ENCODE peak calls at places on chromosomes 3 and 15, in four cellular contexts. One of them, this sample, is unnamed.

GRCh38 chr3:195727596-195728195 is 6.9 kb downstream of the MUC20 start:
- DNase-seq in endothelial cell of umbilical vein: no peak
- DNase-seq in astrocyte: no peak
- DNase-seq in HTR-8/SVneo: no peak
- DNase-seq in this sample: no peak

GRCh38 chr3:197378987-197379718 is 80.7 kb upstream of the DLG1 start:
- DNase-seq in HTR-8/SVneo: no peak
- DNase-seq in endothelial cell of umbilical vein: no peak
- DNase-seq in astrocyte: no peak
- DNase-seq in this sample: no peak

GRCh38 chr3:195583831-195584542 is at the start of gene APOD:
- DNase-seq in endothelial cell of umbilical vein: peak
- DNase-seq in HTR-8/SVneo: no peak
- DNase-seq in astrocyte: peak
- DNase-seq in this sample: no peak

GRCh38 chr3:50246517-50246954 is 10.5 kb downstream of the GNAI2 start:
- DNase-seq in HTR-8/SVneo: peak
- DNase-seq in astrocyte: peak
- DNase-seq in endothelial cell of umbilical vein: peak
- DNase-seq in this sample: no peak

GRCh38 chr15:27592036-27592725 is 506.9 kb downstream of the OCA2 start:
- DNase-seq in HTR-8/SVneo: no peak
- DNase-seq in astrocyte: peak
- DNase-seq in endothelial cell of umbilical vein: no peak
- DNase-seq in this sample: no peak

GRCh38 chr3:45631486-45631885 is 36.9 kb downstream of the LIMD1 start:
- DNase-seq in astrocyte: no peak
- DNase-seq in HTR-8/SVneo: no peak
- DNase-seq in endothelial cell of umbilical vein: peak
- DNase-seq in this sample: no peak

GRCh38 chr3:4772858-4773257 is 206.4 kb upstream of the BHLHE40 start:
- DNase-seq in endothelial cell of umbilical vein: no peak
- DNase-seq in HTR-8/SVneo: no peak
- DNase-seq in astrocyte: no peak
- DNase-seq in this sample: no peak

GRCh38 chr15:85044251-85044853 is 62.7 kb downstream of the PDE8A start:
- DNase-seq in endothelial cell of umbilical vein: peak
- DNase-seq in HTR-8/SVneo: peak
- DNase-seq in astrocyte: peak
- DNase-seq in this sample: no peak

GRCh38 chr3:185732782-185733181 is 92.1 kb downstream of the IGF2BP2 start:
- DNase-seq in HTR-8/SVneo: peak
- DNase-seq in astrocyte: peak
- DNase-seq in endothelial cell of umbilical vein: peak
- DNase-seq in this sample: no peak

GRCh38 chr3:51691949-51692348 is 14.9 kb upstream of the GRM2 start:
- DNase-seq in HTR-8/SVneo: no peak
- DNase-seq in endothelial cell of umbilical vein: no peak
- DNase-seq in astrocyte: no peak
- DNase-seq in this sample: no peak

GRCh38 chr3:122564155-122564912 is at the start of the genes DTX3L and PARP9:
- DNase-seq in endothelial cell of umbilical vein: peak
- DNase-seq in astrocyte: peak
- DNase-seq in HTR-8/SVneo: peak
- DNase-seq in this sample: no peak

GRCh38 chr15:70892002-70892911 is at the start of the genes LRRC49 and THAP10:
- DNase-seq in astrocyte: peak
- DNase-seq in HTR-8/SVneo: peak
- DNase-seq in endothelial cell of umbilical vein: peak
- DNase-seq in this sample: peak

GRCh38 chr3:33636125-33636855 is 81.8 kb downstream of the CLASP2 start:
- DNase-seq in astrocyte: peak
- DNase-seq in HTR-8/SVneo: peak
- DNase-seq in endothelial cell of umbilical vein: peak
- DNase-seq in this sample: peak

GRCh38 chr15:89690276-89691218 is at the start of the genes PEX11A and WDR93:
- DNase-seq in endothelial cell of umbilical vein: peak
- DNase-seq in HTR-8/SVneo: peak
- DNase-seq in astrocyte: peak
- DNase-seq in this sample: peak

GRCh38 chr15:52295421-52295991 is at the start of gene MYO5C:
- DNase-seq in astrocyte: peak
- DNase-seq in HTR-8/SVneo: peak
- DNase-seq in endothelial cell of umbilical vein: peak
- DNase-seq in this sample: no peak

GRCh38 chr3:172617976-172618375 is 92.9 kb downstream of the NCEH1 start:
- DNase-seq in endothelial cell of umbilical vein: no peak
- DNase-seq in HTR-8/SVneo: no peak
- DNase-seq in astrocyte: no peak
- DNase-seq in this sample: no peak

GRCh38 chr3:28328188-28329151 is 20.1 kb upstream of the ZCWPW2 start:
- DNase-seq in HTR-8/SVneo: no peak
- DNase-seq in endothelial cell of umbilical vein: peak
- DNase-seq in astrocyte: no peak
- DNase-seq in this sample: no peak

GRCh38 chr3:102353804-102354203 is 81.0 kb upstream of the ZPLD1 start:
- DNase-seq in HTR-8/SVneo: no peak
- DNase-seq in astrocyte: no peak
- DNase-seq in endothelial cell of umbilical vein: no peak
- DNase-seq in this sample: no peak

GRCh38 chr15:58441376-58442070 is 9.7 kb downstream of the LIPC start:
- DNase-seq in astrocyte: peak
- DNase-seq in endothelial cell of umbilical vein: peak
- DNase-seq in HTR-8/SVneo: peak
- DNase-seq in this sample: no peak

GRCh38 chr3:55091381-55092225 is 163.7 kb upstream of the LRTM1 start:
- DNase-seq in endothelial cell of umbilical vein: no peak
- DNase-seq in astrocyte: peak
- DNase-seq in HTR-8/SVneo: peak
- DNase-seq in this sample: peak

GRCh38 chr3:126113238-126113555 is 29.3 kb upstream of the SLC41A3 start:
- DNase-seq in HTR-8/SVneo: no peak
- DNase-seq in endothelial cell of umbilical vein: no peak
- DNase-seq in astrocyte: no peak
- DNase-seq in this sample: no peak